ENCODE peak calls at places on chromosomes 5 and 9, in eight cellular contexts. L is IMR-90, X is colonic mucosa, C is endothelial cell of umbilical vein, W is fibroblast of lung, M is PC-3, I is SK-N-SH, E is neuronal stem cell. Y is an unnamed sample.

GRCh38 chr5:157269165-157269671 is 3.3 kb downstream of the CYFIP2 start:
- DNase-seq in L (no peak), X (no peak), C (no peak), W (peak; percentile 15), M (no peak), I (no peak), E (no peak), Y (peak; percentile 75)

GRCh38 chr9:4985376-4986266 is 549 bp downstream of the JAK2 start:
- DNase-seq in L (peak; percentile 45), X (peak; percentile 78), C (peak; percentile 67), W (peak; percentile 57), M (peak; percentile 49), I (no peak), E (peak; percentile 12), Y (peak; percentile 81)

GRCh38 chr9:34400275-34400674 is 23.6 kb upstream of the MYORG start:
- DNase-seq in L (no peak), X (no peak), C (no peak), W (no peak), M (no peak), I (no peak), E (no peak), Y (peak; percentile 75)

GRCh38 chr9:115672477-115673316 is 480.9 kb upstream of the PAPPA start:
- DNase-seq in L (peak; percentile 99), X (no peak), C (peak; percentile 12), W (peak; percentile 99), M (peak; percentile 71), I (no peak), E (no peak), Y (peak; percentile 54)

GRCh38 chr5:135433626-135434426 is 13.3 kb downstream of the DCANP1 start:
- DNase-seq in L (peak; percentile 56), X (no peak), C (no peak), W (no peak), M (no peak), I (no peak), E (no peak), Y (peak; percentile 57)

GRCh38 chr9:37753489-37754190 is at the start of gene TRMT10B:
- DNase-seq in L (peak; percentile 64), X (peak; percentile 67), C (peak; percentile 82), W (peak; percentile 73), M (peak; percentile 61), I (peak; percentile 93), E (peak; percentile 48), Y (peak; percentile 90)

GRCh38 chr5:67380431-67380830 is 183.8 kb upstream of the CD180 start:
- DNase-seq in L (no peak), X (no peak), C (no peak), W (no peak), M (peak; percentile 13), I (no peak), E (no peak), Y (no peak)

GRCh38 chr5:57802131-57802530 is 319.5 kb upstream of the ACTBL2 start:
- DNase-seq in L (no peak), X (no peak), C (no peak), W (peak; percentile 75), M (no peak), I (no peak), E (no peak), Y (no peak)

GRCh38 chr5:173327084-173327947 is 898 bp downstream of the STC2 start:
- DNase-seq in L (peak; percentile 58), X (no peak), C (peak; percentile 50), W (peak; percentile 48), M (no peak), I (peak; percentile 63), E (peak; percentile 43), Y (peak; percentile 82)

GRCh38 chr9:133727876-133728441 is 10.2 kb downstream of the SARDH start:
- DNase-seq in L (no peak), X (no peak), C (no peak), W (no peak), M (no peak), I (peak; percentile 29), E (no peak), Y (peak; percentile 46)

GRCh38 chr9:127856094-127856740 is 1.8 kb upstream of the ENG start:
- DNase-seq in L (no peak), X (no peak), C (no peak), W (no peak), M (no peak), I (no peak), E (no peak), Y (no peak)

GRCh38 chr9:127852829-127853228 is 1.6 kb downstream of the ENG start:
- DNase-seq in L (no peak), X (no peak), C (no peak), W (no peak), M (no peak), I (no peak), E (no peak), Y (no peak)

GRCh38 chr9:127855522-127855921 is 1.1 kb upstream of the ENG start:
- DNase-seq in L (no peak), X (no peak), C (no peak), W (no peak), M (no peak), I (no peak), E (no peak), Y (no peak)

GRCh38 chr9:127854169-127854833 is at the start of gene ENG:
- DNase-seq in L (peak; percentile 59), X (peak; percentile 64), C (peak; percentile 63), W (peak; percentile 65), M (no peak), I (peak; percentile 85), E (no peak), Y (peak; percentile 83)

DNA sequence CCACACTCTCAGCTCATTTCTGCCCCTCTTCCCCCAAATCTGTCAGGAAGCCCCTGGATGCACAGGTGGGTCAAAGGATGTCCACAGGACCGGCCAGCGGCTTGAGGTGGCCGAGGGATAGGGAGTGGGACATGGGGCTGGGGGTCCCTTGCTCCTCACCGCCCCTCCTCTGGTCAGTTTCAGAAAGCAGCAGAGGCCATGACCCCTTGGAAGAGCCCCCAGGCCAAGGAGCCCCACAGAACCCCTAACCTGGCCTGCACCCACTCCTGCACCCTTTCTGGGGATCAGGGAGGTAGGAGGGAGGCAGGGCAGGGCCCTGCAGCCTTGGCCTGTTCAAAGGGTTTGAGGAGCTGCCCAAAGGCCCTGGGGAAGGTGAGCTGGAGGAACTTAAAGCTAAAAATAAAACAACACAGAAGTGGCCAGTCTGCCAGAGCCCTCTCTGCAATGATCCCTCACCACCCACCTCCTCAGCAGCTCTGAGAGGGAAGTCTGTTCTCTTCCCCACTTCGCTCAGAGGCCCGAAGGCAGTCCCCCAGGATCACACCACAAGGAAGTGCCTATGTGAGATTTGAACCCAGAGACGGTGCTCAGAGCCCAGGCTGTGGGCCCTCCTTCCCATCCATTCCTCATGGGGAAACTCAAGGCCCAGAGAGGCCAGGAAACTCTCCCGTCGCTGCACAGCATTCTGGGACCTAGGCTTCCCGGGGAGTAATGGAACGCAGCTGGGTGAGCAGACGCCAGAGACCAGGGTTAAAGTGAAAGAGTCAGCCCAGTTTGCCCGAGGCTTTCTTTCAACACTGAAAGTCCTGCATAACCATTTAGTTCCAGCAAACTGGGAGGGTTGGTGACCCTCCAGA is 918 bp downstream of the ENG start:
- DNase-seq in L (no peak), X (no peak), C (peak; percentile 20), W (no peak), M (no peak), I (peak; percentile 74), E (no peak), Y (no peak)
- H3K4me3 ChIP-seq in L (peak overlapping the region; percentile 56), X (peak overlapping the region; percentile 37), C (peak overlapping the region; percentile 81), W (peak overlapping the region; percentile 87), M (no peak overlapping the region), I (peak overlapping the region; percentile 81), E (no peak overlapping the region), Y (no peak overlapping the region)

GRCh38 chr9:136794281-136795026 is 1.7 kb upstream of the CCDC183 start:
- DNase-seq in L (no peak), X (no peak), C (no peak), W (no peak), M (no peak), I (no peak), E (no peak), Y (peak; percentile 39)

GRCh38 chr9:136799079-136799853 is 3.1 kb downstream of the CCDC183 start:
- DNase-seq in L (no peak), X (peak; percentile 88), C (no peak), W (no peak), M (peak; percentile 48), I (no peak), E (no peak), Y (no peak)

GRCh38 chr9:136795027-136795402 is 1.1 kb upstream of the CCDC183 start:
- DNase-seq in L (no peak), X (no peak), C (no peak), W (no peak), M (no peak), I (no peak), E (no peak), Y (no peak)

GRCh38 chr9:136798708-136799078 is 2.6 kb downstream of the CCDC183 start:
- DNase-seq in L (no peak), X (no peak), C (no peak), W (no peak), M (no peak), I (no peak), E (no peak), Y (no peak)

GRCh38 chr9:136796238-136796774 is at the start of gene CCDC183:
- DNase-seq in L (no peak), X (no peak), C (no peak), W (no peak), M (no peak), I (no peak), E (no peak), Y (no peak)
- H3K9ac ChIP-seq in L (no peak within 1 kb of the TSS), X (peak within 1 kb of the TSS; percentile 51), C (no peak within 1 kb of the TSS), W (no peak within 1 kb of the TSS), M (no peak within 1 kb of the TSS), I (no peak within 1 kb of the TSS), E (no peak within 1 kb of the TSS), Y (peak within 1 kb of the TSS; percentile 57)

GRCh38 chr5:171629221-171630005 is 156.2 kb upstream of the SMIM23 start:
- DNase-seq in L (peak; percentile 7), X (no peak), C (no peak), W (no peak), M (peak; percentile 34), I (no peak), E (no peak), Y (peak; percentile 54)
- H3K36me3 ChIP-seq in L (no peaks in the 10 kb centered on the region), X (no peaks in the 10 kb centered on the region), C (no peaks in the 10 kb centered on the region), W (no peaks in the 10 kb centered on the region), M (no peaks in the 10 kb centered on the region), I (no peaks in the 10 kb centered on the region), E (no peaks in the 10 kb centered on the region), Y (no peaks in the 10 kb centered on the region)

DNA sequence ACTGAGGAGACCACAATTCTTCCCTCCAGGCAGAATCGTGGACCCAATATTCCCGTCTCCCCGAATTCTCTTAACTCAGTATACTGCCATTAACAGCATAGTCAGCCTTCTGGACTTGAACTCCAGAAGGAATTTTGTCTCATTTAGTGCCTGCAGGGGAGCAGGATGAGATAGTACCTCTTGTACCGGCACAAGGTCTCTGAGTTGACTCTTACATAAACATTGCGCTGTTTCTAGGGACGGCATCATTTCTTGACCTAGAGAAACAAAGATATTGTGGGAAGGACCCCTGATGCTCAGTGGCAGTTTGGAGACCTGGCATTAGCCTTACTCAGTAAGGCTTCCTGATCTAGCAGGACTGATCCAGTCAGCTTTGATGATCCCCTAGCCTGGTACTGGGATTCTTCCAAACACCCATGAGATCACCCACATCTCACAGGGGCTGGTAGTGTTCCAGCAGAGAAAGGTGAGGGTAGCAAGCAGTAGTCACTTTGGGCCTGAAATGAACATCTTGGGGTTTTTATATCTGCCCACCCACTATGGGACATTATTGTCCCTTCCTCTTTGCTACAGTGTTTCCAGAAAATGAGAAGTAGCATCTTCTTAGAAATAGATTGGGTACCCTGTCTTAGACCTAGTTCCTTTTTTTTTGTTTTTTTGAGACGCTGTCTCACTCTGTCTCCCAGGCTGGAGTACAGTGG is 249.0 kb upstream of the ANKRD55 start:
- DNase-seq in L (no peak), X (no peak), C (no peak), W (no peak), M (no peak), I (peak; percentile 31), E (no peak), Y (no peak)
- H3K4me3 ChIP-seq in L (no peak overlapping the region), X (no peak overlapping the region), C (no peak overlapping the region), W (no peak overlapping the region), M (no peak overlapping the region), I (peak overlapping the region; percentile 61), E (no peak overlapping the region), Y (peak overlapping the region; percentile 76)